ENCODE peak calls at places on chromosomes 6 and 20, in five cellular contexts. V is K562, I is H1, Q is GM12878, E is HepG2. M is an unnamed sample.

GRCh38 chr6:150377211-150377781 is 8.5 kb downstream of the IYD start:
- DNase-seq in E (peak; percentile 81), V (no peak), Q (no peak), I (no peak), M (no peak)

GRCh38 chr6:6401401-6401800 is 80.9 kb upstream of the F13A1 start:
- DNase-seq in I (no peak), Q (no peak), E (no peak), V (no peak), M (no peak)

GRCh38 chr6:11785953-11786579 is 7.5 kb upstream of the ADTRP start:
- DNase-seq in I (no peak), E (no peak), V (no peak), Q (peak; percentile 93), M (no peak)

GRCh38 chr6:2841264-2842138 is at the start of gene SERPINB1:
- DNase-seq in Q (no peak), E (peak; percentile 97), I (peak; percentile 83), V (peak; percentile 94), M (peak; percentile 88)

GRCh38 chr6:41430875-41431274 is 95.5 kb downstream of the NCR2 start:
- DNase-seq in E (no peak), Q (no peak), V (no peak), I (no peak), M (no peak)

GRCh38 chr6:157885211-157885788 is 62.3 kb downstream of the SNX9 start:
- DNase-seq in Q (no peak), E (no peak), I (no peak), V (no peak), M (no peak)

GRCh38 chr6:41581381-41581991 is 35.3 kb downstream of the FOXP4 start:
- DNase-seq in E (no peak), V (no peak), Q (no peak), I (no peak), M (no peak)

GRCh38 chr6:50791900-50792508 is 26.7 kb upstream of the TFAP2B start:
- DNase-seq in Q (no peak), V (peak; percentile 60), E (peak; percentile 61), I (no peak), M (no peak)

GRCh38 chr6:158529629-158530028 is 30.3 kb upstream of the TMEM181 start:
- DNase-seq in E (no peak), Q (no peak), V (no peak), I (no peak), M (no peak)

GRCh38 chr6:27668442-27669275 is 195.8 kb upstream of the ZNF184 start:
- DNase-seq in Q (no peak), E (peak; percentile 66), I (peak; percentile 95), V (peak; percentile 80), M (peak; percentile 70)

GRCh38 chr6:55913213-55914195 is 38.1 kb upstream of the BMP5 start:
- DNase-seq in V (no peak), E (no peak), I (no peak), Q (no peak), M (no peak)

GRCh38 chr6:11428895-11429294 is 108.7 kb upstream of the TMEM170B start:
- DNase-seq in I (no peak), Q (peak; percentile 83), V (no peak), E (peak; percentile 80), M (no peak)

GRCh38 chr6:46772754-46773153 is 20.4 kb upstream of the MEP1A start:
- DNase-seq in E (no peak), I (no peak), Q (peak; percentile 9), V (no peak), M (peak; percentile 96)

GRCh38 chr6:164889980-164890379 is 419.4 kb downstream of the C6orf118 start:
- DNase-seq in E (no peak), V (no peak), Q (no peak), I (no peak), M (no peak)

GRCh38 chr6:11083491-11083890 is 10.1 kb upstream of the SMIM13 start:
- DNase-seq in V (no peak), I (no peak), E (no peak), Q (no peak), M (no peak)

GRCh38 chr6:39387785-39388184 is 65.3 kb upstream of the KCNK16 start:
- DNase-seq in I (no peak), E (no peak), Q (no peak), V (no peak), M (no peak)

GRCh38 chr6:24666097-24666615 is 543 bp downstream of the TDP2 start:
- DNase-seq in I (no peak), Q (no peak), V (peak; percentile 40), E (no peak), M (peak; percentile 47)

GRCh38 chr20:62624325-62624690 is 18.0 kb upstream of the SLCO4A1 start:
- DNase-seq in I (no peak), V (no peak), E (peak; percentile 64), Q (no peak), M (no peak)

GRCh38 chr6:48109902-48110301 is 1.1 kb downstream of the PTCHD4 start:
- DNase-seq in E (peak; percentile 25), Q (no peak), V (no peak), I (no peak), M (no peak)

GRCh38 chr20:44087051-44087856 is 99.7 kb downstream of the JPH2 start:
- DNase-seq in I (no peak), Q (no peak), E (no peak), V (no peak), M (peak; percentile 13)

GRCh38 chr20:31523361-31524283 is 9.4 kb downstream of the HM13 start:
- DNase-seq in I (no peak), E (no peak), Q (no peak), V (no peak), M (peak; percentile 95)

GRCh38 chr6:117157448-117157847 is 107.9 kb upstream of the VGLL2 start:
- DNase-seq in E (no peak), I (no peak), V (no peak), Q (no peak), M (no peak)

GRCh38 chr6:42963179-42963854 is 2.8 kb downstream of the GNMT start:
- DNase-seq in I (no peak), V (no peak), Q (no peak), E (no peak), M (no peak)

GRCh38 chr6:117346142-117346930 is 79.4 kb downstream of the ROS1 start:
- DNase-seq in E (peak; percentile 23), I (no peak), Q (no peak), V (no peak), M (no peak)

GRCh38 chr6:156778615-156779205 is 1.5 kb downstream of the ARID1B start:
- DNase-seq in I (peak; percentile 64), V (peak; percentile 59), E (peak; percentile 34), Q (no peak), M (no peak)

GRCh38 chr6:70424296-70424695 is 11.0 kb downstream of the FAM135A start:
- DNase-seq in V (no peak), E (no peak), I (no peak), Q (no peak), M (no peak)

GRCh38 chr6:125533710-125534397 is 215.6 kb upstream of the HEY2 start:
- DNase-seq in Q (no peak), V (no peak), E (peak; percentile 24), I (peak; percentile 57), M (no peak)

GRCh38 chr20:59576216-59576953 is 28.0 kb upstream of the PHACTR3 start:
- DNase-seq in Q (no peak), E (no peak), I (peak; percentile 51), V (no peak), M (no peak)

GRCh38 chr6:30814137-30815084 is 69.9 kb upstream of the DDR1 start:
- DNase-seq in E (no peak), Q (no peak), I (no peak), V (peak; percentile 65), M (no peak)

GRCh38 chr20:37567331-37567665 is 39.6 kb upstream of the BLCAP start:
- DNase-seq in I (no peak), E (no peak), V (no peak), Q (no peak), M (no peak)

GRCh38 chr6:135087403-135087802 is 32.8 kb upstream of the HBS1L start:
- DNase-seq in I (no peak), V (no peak), Q (no peak), E (peak; percentile 27), M (no peak)

GRCh38 chr6:169286961-169287360 is 33.3 kb upstream of the THBS2 start:
- DNase-seq in E (no peak), Q (no peak), I (no peak), V (no peak), M (no peak)

GRCh38 chr6:169289671-169290408 is 36.2 kb upstream of the THBS2 start:
- DNase-seq in V (no peak), I (no peak), Q (no peak), E (no peak), M (no peak)

GRCh38 chr6:169289257-169289656 is 35.6 kb upstream of the THBS2 start:
- DNase-seq in V (no peak), Q (no peak), I (no peak), E (no peak), M (no peak)

GRCh38 chr6:169288591-169288990 is 34.9 kb upstream of the THBS2 start:
- DNase-seq in I (no peak), V (no peak), E (no peak), Q (no peak), M (no peak)

DNA sequence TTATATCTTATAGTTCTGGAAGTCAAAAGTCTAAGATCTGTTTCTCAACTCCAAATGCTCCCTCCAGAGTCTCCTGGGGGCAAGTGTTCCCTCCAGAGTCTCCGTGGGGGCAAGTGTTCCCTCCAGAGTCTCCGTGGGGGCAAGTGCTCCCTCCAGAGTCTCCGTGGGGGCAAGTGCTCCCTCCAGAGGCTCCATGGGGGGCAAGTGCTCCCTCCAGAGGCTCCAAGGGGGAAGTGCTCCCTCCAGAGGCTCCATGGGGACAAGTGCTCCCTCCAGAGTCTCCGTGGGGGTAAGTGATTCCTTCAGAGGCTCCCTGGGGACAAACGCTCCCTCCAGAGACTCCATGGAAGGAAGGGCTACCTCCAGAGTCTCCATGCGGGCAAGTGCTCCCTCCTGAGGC is 34.0 kb upstream of the THBS2 start:
- DNase-seq in E (no peak), V (no peak), Q (no peak), I (no peak), M (no peak)
- TF ChIP-seq CTCF in E (no peak), V (peak; percentile 67), Q (no peak), I (peak; percentile 37), M (no peak)

GRCh38 chr6:77373955-77374354 is 89.3 kb downstream of the HTR1B start:
- DNase-seq in V (no peak), E (no peak), I (no peak), Q (no peak), M (no peak)
- TF ChIP-seq GABPA in V (no peak), E (no peak), I (no peak), Q (no peak), M (no peak)

GRCh38 chr20:25057234-25058050 is 497 bp downstream of the ACSS1 start:
- DNase-seq in Q (no peak), E (no peak), I (peak; percentile 70), V (peak; percentile 27), M (peak; percentile 84)
- TF ChIP-seq CTCF in Q (no peak), E (no peak), I (no peak), V (no peak), M (no peak)

GRCh38 chr6:37258716-37259115 is 772 bp upstream of the TMEM217 start:
- DNase-seq in V (no peak), I (no peak), E (no peak), Q (no peak), M (no peak)

GRCh38 chr6:37257634-37258404 is at the start of the genes TBC1D22B and TMEM217:
- DNase-seq in V (peak; percentile 97), E (peak; percentile 94), I (peak; percentile 98), Q (peak; percentile 81), M (peak; percentile 97)

GRCh38 chr6:37257320-37257633 is 295 bp upstream of the TBC1D22B start:
- DNase-seq in I (no peak), Q (no peak), V (no peak), E (no peak), M (no peak)

GRCh38 chr6:37258405-37258704 is 411 bp upstream of the TMEM217 start:
- DNase-seq in I (no peak), V (no peak), Q (no peak), E (no peak), M (no peak)

GRCh38 chr6:37256692-37257319 is 766 bp upstream of the TBC1D22B start:
- DNase-seq in V (no peak), E (no peak), I (no peak), Q (no peak), M (no peak)
- TF ChIP-seq GABPA in V (no peak), E (no peak), I (no peak), Q (no peak), M (no peak)

M was measured in HL-60.